ENCODE peak calls at places on chromosomes 12 and 14, in ten cellular contexts. One of them, this sample, is unnamed.

GRCh38 chr12:105470601-105471000 is 140.1 kb downstream of the C12orf75 start:
- DNase-seq in GM06990: no peak
- DNase-seq in lower leg skin: no peak
- DNase-seq in K562: no peak
- DNase-seq in IMR-90: no peak
- DNase-seq in left ventricle myocardium inferior: no peak
- DNase-seq in CD8-positive, alpha-beta memory T cell: no peak
- DNase-seq in astrocyte of the spinal cord: no peak
- DNase-seq in A549: no peak
- DNase-seq in brain microvascular endothelial cell: no peak
- DNase-seq in this sample: no peak

GRCh38 chr14:54836231-54836630 is 66.4 kb downstream of the GCH1 start:
- DNase-seq in GM06990: no peak
- DNase-seq in lower leg skin: no peak
- DNase-seq in K562: no peak
- DNase-seq in IMR-90: no peak
- DNase-seq in left ventricle myocardium inferior: no peak
- DNase-seq in CD8-positive, alpha-beta memory T cell: no peak
- DNase-seq in astrocyte of the spinal cord: no peak
- DNase-seq in A549: no peak
- DNase-seq in brain microvascular endothelial cell: no peak
- DNase-seq in this sample: no peak

GRCh38 chr12:77924703-77925102 is 94.0 kb downstream of the NAV3 start:
- DNase-seq in GM06990: no peak
- DNase-seq in lower leg skin: no peak
- DNase-seq in K562: no peak
- DNase-seq in IMR-90: peak
- DNase-seq in left ventricle myocardium inferior: no peak
- DNase-seq in CD8-positive, alpha-beta memory T cell: no peak
- DNase-seq in astrocyte of the spinal cord: peak
- DNase-seq in A549: no peak
- DNase-seq in brain microvascular endothelial cell: peak
- DNase-seq in this sample: no peak

GRCh38 chr14:29419736-29420135 is 507.9 kb downstream of the PRKD1 start:
- DNase-seq in GM06990: no peak
- DNase-seq in lower leg skin: no peak
- DNase-seq in K562: no peak
- DNase-seq in IMR-90: no peak
- DNase-seq in left ventricle myocardium inferior: no peak
- DNase-seq in CD8-positive, alpha-beta memory T cell: no peak
- DNase-seq in astrocyte of the spinal cord: no peak
- DNase-seq in A549: no peak
- DNase-seq in brain microvascular endothelial cell: no peak
- DNase-seq in this sample: no peak

GRCh38 chr12:96766232-96766631 is 140.8 kb upstream of the NEDD1 start:
- DNase-seq in GM06990: no peak
- DNase-seq in lower leg skin: no peak
- DNase-seq in K562: no peak
- DNase-seq in IMR-90: peak
- DNase-seq in left ventricle myocardium inferior: no peak
- DNase-seq in CD8-positive, alpha-beta memory T cell: no peak
- DNase-seq in astrocyte of the spinal cord: no peak
- DNase-seq in A549: no peak
- DNase-seq in brain microvascular endothelial cell: no peak
- DNase-seq in this sample: no peak

GRCh38 chr14:99784508-99784907 is 8.7 kb upstream of the EML1 start:
- DNase-seq in GM06990: no peak
- DNase-seq in lower leg skin: no peak
- DNase-seq in K562: no peak
- DNase-seq in IMR-90: no peak
- DNase-seq in left ventricle myocardium inferior: no peak
- DNase-seq in CD8-positive, alpha-beta memory T cell: no peak
- DNase-seq in astrocyte of the spinal cord: no peak
- DNase-seq in A549: no peak
- DNase-seq in brain microvascular endothelial cell: no peak
- DNase-seq in this sample: no peak

GRCh38 chr14:96038558-96038919 is 623 bp upstream of the C14orf132 start:
- DNase-seq in GM06990: no peak
- DNase-seq in lower leg skin: no peak
- DNase-seq in K562: no peak
- DNase-seq in IMR-90: no peak
- DNase-seq in left ventricle myocardium inferior: no peak
- DNase-seq in CD8-positive, alpha-beta memory T cell: no peak
- DNase-seq in astrocyte of the spinal cord: no peak
- DNase-seq in A549: no peak
- DNase-seq in brain microvascular endothelial cell: no peak
- DNase-seq in this sample: no peak

GRCh38 chr12:66941150-66941549 is 262.3 kb upstream of the GRIP1 start:
- DNase-seq in GM06990: no peak
- DNase-seq in lower leg skin: no peak
- DNase-seq in K562: no peak
- DNase-seq in IMR-90: no peak
- DNase-seq in left ventricle myocardium inferior: no peak
- DNase-seq in CD8-positive, alpha-beta memory T cell: no peak
- DNase-seq in astrocyte of the spinal cord: no peak
- DNase-seq in A549: no peak
- DNase-seq in brain microvascular endothelial cell: no peak
- DNase-seq in this sample: no peak

GRCh38 chr12:46959484-46959883 is 119.9 kb upstream of the PCED1B start:
- DNase-seq in GM06990: no peak
- DNase-seq in lower leg skin: no peak
- DNase-seq in K562: no peak
- DNase-seq in IMR-90: peak
- DNase-seq in left ventricle myocardium inferior: no peak
- DNase-seq in CD8-positive, alpha-beta memory T cell: no peak
- DNase-seq in astrocyte of the spinal cord: peak
- DNase-seq in A549: peak
- DNase-seq in brain microvascular endothelial cell: peak
- DNase-seq in this sample: peak

GRCh38 chr12:92032965-92033364 is 112.7 kb downstream of the BTG1 start:
- DNase-seq in GM06990: no peak
- DNase-seq in lower leg skin: no peak
- DNase-seq in K562: no peak
- DNase-seq in IMR-90: no peak
- DNase-seq in left ventricle myocardium inferior: no peak
- DNase-seq in CD8-positive, alpha-beta memory T cell: no peak
- DNase-seq in astrocyte of the spinal cord: no peak
- DNase-seq in A549: no peak
- DNase-seq in brain microvascular endothelial cell: no peak
- DNase-seq in this sample: no peak

GRCh38 chr14:72024043-72024407 is 91.8 kb downstream of the RGS6 start:
- DNase-seq in GM06990: peak
- DNase-seq in lower leg skin: peak
- DNase-seq in K562: peak
- DNase-seq in IMR-90: peak
- DNase-seq in left ventricle myocardium inferior: no peak
- DNase-seq in CD8-positive, alpha-beta memory T cell: peak
- DNase-seq in astrocyte of the spinal cord: peak
- DNase-seq in A549: no peak
- DNase-seq in brain microvascular endothelial cell: peak
- DNase-seq in this sample: no peak

GRCh38 chr14:34684578-34684977 is 29.8 kb downstream of the CFL2 start:
- DNase-seq in GM06990: no peak
- DNase-seq in lower leg skin: no peak
- DNase-seq in K562: no peak
- DNase-seq in IMR-90: peak
- DNase-seq in left ventricle myocardium inferior: no peak
- DNase-seq in CD8-positive, alpha-beta memory T cell: no peak
- DNase-seq in astrocyte of the spinal cord: peak
- DNase-seq in A549: no peak
- DNase-seq in brain microvascular endothelial cell: no peak
- DNase-seq in this sample: peak

GRCh38 chr14:65095633-65096205 is 6.6 kb downstream of the MAX start:
- DNase-seq in GM06990: no peak
- DNase-seq in lower leg skin: no peak
- DNase-seq in K562: peak
- DNase-seq in IMR-90: peak
- DNase-seq in left ventricle myocardium inferior: peak
- DNase-seq in CD8-positive, alpha-beta memory T cell: no peak
- DNase-seq in astrocyte of the spinal cord: peak
- DNase-seq in A549: no peak
- DNase-seq in brain microvascular endothelial cell: peak
- DNase-seq in this sample: peak

GRCh38 chr14:64878775-64879634 is 702 bp downstream of the SPTB start:
- DNase-seq in GM06990: peak
- DNase-seq in lower leg skin: no peak
- DNase-seq in K562: peak
- DNase-seq in IMR-90: no peak
- DNase-seq in left ventricle myocardium inferior: no peak
- DNase-seq in CD8-positive, alpha-beta memory T cell: peak
- DNase-seq in astrocyte of the spinal cord: no peak
- DNase-seq in A549: peak
- DNase-seq in brain microvascular endothelial cell: no peak
- DNase-seq in this sample: no peak

GRCh38 chr14:79229383-79229875 is 981.9 kb downstream of the DIO2 start:
- DNase-seq in GM06990: no peak
- DNase-seq in lower leg skin: no peak
- DNase-seq in K562: no peak
- DNase-seq in IMR-90: peak
- DNase-seq in left ventricle myocardium inferior: no peak
- DNase-seq in CD8-positive, alpha-beta memory T cell: no peak
- DNase-seq in astrocyte of the spinal cord: no peak
- DNase-seq in A549: no peak
- DNase-seq in brain microvascular endothelial cell: no peak
- DNase-seq in this sample: no peak

GRCh38 chr12:92412931-92413685 is 267.5 kb upstream of the BTG1 start:
- DNase-seq in GM06990: no peak
- DNase-seq in lower leg skin: no peak
- DNase-seq in K562: no peak
- DNase-seq in IMR-90: peak
- DNase-seq in left ventricle myocardium inferior: no peak
- DNase-seq in CD8-positive, alpha-beta memory T cell: no peak
- DNase-seq in astrocyte of the spinal cord: peak
- DNase-seq in A549: no peak
- DNase-seq in brain microvascular endothelial cell: no peak
- DNase-seq in this sample: no peak

GRCh38 chr12:77855548-77855947 is 24.9 kb downstream of the NAV3 start:
- DNase-seq in GM06990: no peak
- DNase-seq in lower leg skin: no peak
- DNase-seq in K562: no peak
- DNase-seq in IMR-90: peak
- DNase-seq in left ventricle myocardium inferior: no peak
- DNase-seq in CD8-positive, alpha-beta memory T cell: no peak
- DNase-seq in astrocyte of the spinal cord: no peak
- DNase-seq in A549: no peak
- DNase-seq in brain microvascular endothelial cell: no peak
- DNase-seq in this sample: peak

DNA sequence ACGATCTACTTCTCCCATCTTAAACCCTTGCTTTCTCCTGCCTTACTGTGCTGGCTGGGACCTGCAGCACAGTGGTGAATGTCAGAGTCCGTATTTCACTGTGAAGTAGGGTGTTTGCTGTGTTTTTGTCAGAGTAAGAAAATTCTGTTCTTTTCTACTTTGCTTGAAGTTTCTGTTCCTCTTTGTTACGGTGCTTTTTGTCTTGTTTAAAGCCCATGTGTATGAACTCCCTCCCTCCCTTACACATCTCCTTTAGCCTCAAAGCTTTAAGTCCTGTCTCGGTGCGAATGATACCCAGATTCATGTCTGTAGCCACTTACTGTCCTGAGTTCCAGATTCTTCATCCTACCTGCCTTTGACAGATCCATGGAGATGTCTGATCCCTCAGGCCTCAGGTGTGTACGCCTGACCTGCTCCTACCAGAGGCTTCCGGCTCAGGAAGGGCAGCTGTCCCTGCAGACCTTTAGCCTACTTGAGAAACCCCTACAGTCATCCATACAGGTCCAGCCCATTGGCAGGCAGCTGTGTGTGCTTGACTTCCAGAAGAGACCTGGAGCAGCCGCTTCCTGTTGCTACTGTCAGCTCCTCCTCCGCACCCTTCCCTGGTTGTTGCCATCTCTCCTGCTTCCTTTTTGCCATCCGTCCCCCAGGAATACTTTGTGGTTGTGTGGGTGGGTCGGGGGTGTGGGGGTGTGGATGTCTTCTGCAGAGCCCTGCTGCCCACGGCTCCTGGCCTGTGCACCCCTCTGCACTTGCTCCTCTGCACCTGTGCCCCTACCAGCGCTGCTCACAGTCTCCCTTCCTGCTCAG is 72.9 kb downstream of the DDX51 start:
- DNase-seq in GM06990: peak
- DNase-seq in lower leg skin: no peak
- DNase-seq in K562: no peak
- DNase-seq in IMR-90: no peak
- DNase-seq in left ventricle myocardium inferior: no peak
- DNase-seq in CD8-positive, alpha-beta memory T cell: no peak
- DNase-seq in astrocyte of the spinal cord: no peak
- DNase-seq in A549: no peak
- DNase-seq in brain microvascular endothelial cell: no peak
- DNase-seq in this sample: no peak
- H3K4me3 ChIP-seq in GM06990: peak
- H3K4me3 ChIP-seq in lower leg skin: no peak
- H3K4me3 ChIP-seq in K562: no peak
- H3K4me3 ChIP-seq in IMR-90: no peak
- H3K4me3 ChIP-seq in left ventricle myocardium inferior: no peak
- H3K4me3 ChIP-seq in CD8-positive, alpha-beta memory T cell: no peak
- H3K4me3 ChIP-seq in astrocyte of the spinal cord: no peak
- H3K4me3 ChIP-seq in A549: no peak
- H3K4me3 ChIP-seq in brain microvascular endothelial cell: no peak
- H3K4me3 ChIP-seq in this sample: no peak

GRCh38 chr12:131587565-131587964 is 123.3 kb upstream of the SFSWAP start:
- DNase-seq in GM06990: no peak
- DNase-seq in lower leg skin: no peak
- DNase-seq in K562: no peak
- DNase-seq in IMR-90: no peak
- DNase-seq in left ventricle myocardium inferior: no peak
- DNase-seq in CD8-positive, alpha-beta memory T cell: no peak
- DNase-seq in astrocyte of the spinal cord: no peak
- DNase-seq in A549: no peak
- DNase-seq in brain microvascular endothelial cell: no peak
- DNase-seq in this sample: no peak
- H3K4me3 ChIP-seq in GM06990: no peak
- H3K4me3 ChIP-seq in lower leg skin: no peak
- H3K4me3 ChIP-seq in K562: no peak
- H3K4me3 ChIP-seq in IMR-90: no peak
- H3K4me3 ChIP-seq in left ventricle myocardium inferior: no peak
- H3K4me3 ChIP-seq in CD8-positive, alpha-beta memory T cell: no peak
- H3K4me3 ChIP-seq in astrocyte of the spinal cord: no peak
- H3K4me3 ChIP-seq in A549: no peak
- H3K4me3 ChIP-seq in brain microvascular endothelial cell: no peak
- H3K4me3 ChIP-seq in this sample: no peak

GRCh38 chr12:6769003-6769389 is 2.8 kb downstream of the PTMS start:
- DNase-seq in GM06990: no peak
- DNase-seq in lower leg skin: peak
- DNase-seq in K562: peak
- DNase-seq in IMR-90: peak
- DNase-seq in left ventricle myocardium inferior: peak
- DNase-seq in CD8-positive, alpha-beta memory T cell: no peak
- DNase-seq in astrocyte of the spinal cord: peak
- DNase-seq in A549: no peak
- DNase-seq in brain microvascular endothelial cell: no peak
- DNase-seq in this sample: no peak
- H3K4me3 ChIP-seq in GM06990: no peak
- H3K4me3 ChIP-seq in lower leg skin: no peak
- H3K4me3 ChIP-seq in K562: peak
- H3K4me3 ChIP-seq in IMR-90: no peak
- H3K4me3 ChIP-seq in left ventricle myocardium inferior: peak
- H3K4me3 ChIP-seq in CD8-positive, alpha-beta memory T cell: no peak
- H3K4me3 ChIP-seq in astrocyte of the spinal cord: peak
- H3K4me3 ChIP-seq in A549: peak
- H3K4me3 ChIP-seq in brain microvascular endothelial cell: peak
- H3K4me3 ChIP-seq in this sample: peak

GRCh38 chr14:92675421-92675820 is 73.0 kb downstream of the LGMN start:
- DNase-seq in GM06990: no peak
- DNase-seq in lower leg skin: no peak
- DNase-seq in K562: no peak
- DNase-seq in IMR-90: no peak
- DNase-seq in left ventricle myocardium inferior: no peak
- DNase-seq in CD8-positive, alpha-beta memory T cell: no peak
- DNase-seq in astrocyte of the spinal cord: no peak
- DNase-seq in A549: no peak
- DNase-seq in brain microvascular endothelial cell: no peak
- DNase-seq in this sample: no peak
- H3K4me3 ChIP-seq in GM06990: no peak
- H3K4me3 ChIP-seq in lower leg skin: no peak
- H3K4me3 ChIP-seq in K562: no peak
- H3K4me3 ChIP-seq in IMR-90: no peak
- H3K4me3 ChIP-seq in left ventricle myocardium inferior: no peak
- H3K4me3 ChIP-seq in CD8-positive, alpha-beta memory T cell: no peak
- H3K4me3 ChIP-seq in astrocyte of the spinal cord: no peak
- H3K4me3 ChIP-seq in A549: no peak
- H3K4me3 ChIP-seq in brain microvascular endothelial cell: no peak
- H3K4me3 ChIP-seq in this sample: no peak

This sample was measured in skeletal muscle cell.